ENCODE peak calls at places on chromosome 13, in eight cellular contexts. E, T, P, Z, S, L, Q and N are unnamed samples.

GRCh38 chr13:39263033-39263432 is 224.8 kb downstream of the NHLRC3 start:
- DNase-seq in L (peak; percentile 69), P (no peak), T (no peak), S (no peak), Q (peak; percentile 54), E (no peak), Z (peak; percentile 52), N (peak; percentile 22)

GRCh38 chr13:91311491-91311890 is 36.0 kb upstream of the MIR17HG start:
- DNase-seq in Z (no peak), S (no peak), T (no peak), Q (no peak), E (no peak), L (no peak), P (no peak), N (no peak)

GRCh38 chr13:40336228-40337221 is 329.9 kb downstream of the FOXO1 start:
- DNase-seq in T (no peak), Z (no peak), L (no peak), S (no peak), P (no peak), E (no peak), Q (no peak), N (no peak)

GRCh38 chr13:93740334-93740733 is 513.7 kb downstream of the GPC6 start:
- DNase-seq in P (no peak), Q (no peak), S (no peak), E (no peak), T (no peak), Z (no peak), L (no peak), N (no peak)

GRCh38 chr13:23956106-23956505 is 58.8 kb upstream of the C1QTNF9B start:
- DNase-seq in E (no peak), S (no peak), P (no peak), Z (peak; percentile 41), L (no peak), T (no peak), Q (peak; percentile 52), N (no peak)

GRCh38 chr13:39586956-39587605 is 15.9 kb downstream of the LHFPL6 start:
- DNase-seq in P (no peak), L (no peak), S (no peak), Q (no peak), T (no peak), Z (no peak), E (no peak), N (no peak)

GRCh38 chr13:41597348-41598041 is 140.1 kb downstream of the RGCC start:
- DNase-seq in S (no peak), L (no peak), Q (no peak), P (no peak), E (no peak), T (no peak), Z (no peak), N (no peak)

GRCh38 chr13:40217675-40218074 is 448.8 kb downstream of the FOXO1 start:
- DNase-seq in L (no peak), T (no peak), E (no peak), S (no peak), Z (no peak), Q (no peak), P (no peak), N (no peak)

GRCh38 chr13:31409678-31410356 is 210.0 kb downstream of the B3GLCT start:
- DNase-seq in E (no peak), T (no peak), L (no peak), Z (peak; percentile 8), Q (no peak), P (no peak), S (no peak), N (no peak)

GRCh38 chr13:109764474-109765292 is 21.7 kb downstream of the IRS2 start:
- DNase-seq in S (no peak), P (no peak), Q (no peak), T (no peak), L (no peak), E (no peak), Z (no peak), N (no peak)

GRCh38 chr13:20851844-20852402 is 50.6 kb downstream of the XPO4 start:
- DNase-seq in P (no peak), S (no peak), T (no peak), Q (no peak), E (no peak), Z (no peak), L (no peak), N (no peak)

GRCh38 chr13:65943711-65944110 is 1286.4 kb downstream of the PCDH9 start:
- DNase-seq in T (peak; percentile 41), S (no peak), Z (peak; percentile 65), P (no peak), E (no peak), L (no peak), Q (no peak), N (no peak)

GRCh38 chr13:31725841-31726240 is 13.5 kb upstream of the RXFP2 start:
- DNase-seq in Z (no peak), E (no peak), T (no peak), S (no peak), P (no peak), L (no peak), Q (no peak), N (no peak)

GRCh38 chr13:43023244-43023931 is at the start of gene DNAJC15:
- DNase-seq in T (peak; percentile 63), Q (peak; percentile 86), P (peak; percentile 87), E (no peak), Z (peak; percentile 88), L (peak; percentile 93), S (peak; percentile 53), N (peak; percentile 56)

GRCh38 chr13:40388617-40389016 is 277.8 kb downstream of the FOXO1 start:
- DNase-seq in S (peak; percentile 69), L (no peak), Q (peak; percentile 96), T (no peak), Z (no peak), P (peak; percentile 76), E (no peak), N (peak; percentile 77)

GRCh38 chr13:113838711-113839201 is 25.1 kb downstream of the GAS6 start:
- DNase-seq in L (no peak), E (no peak), Z (no peak), Q (peak; percentile 42), P (no peak), S (no peak), T (no peak), N (no peak)
- H3K4me3 ChIP-seq in L (no peak overlapping the region), E (peak overlapping the region; percentile 27), Z (peak overlapping the region; percentile 51), Q (no peak overlapping the region), P (no peak overlapping the region), S (no peak overlapping the region), T (peak overlapping the region; percentile 57), N (no peak overlapping the region)

GRCh38 chr13:50001287-50001686 is 4.4 kb downstream of the TRIM13 start:
- DNase-seq in L (no peak), P (no peak), Q (no peak), Z (no peak), E (no peak), T (no peak), S (no peak), N (no peak)

GRCh38 chr13:49997935-49998334 is 1.1 kb downstream of the TRIM13 start:
- DNase-seq in E (no peak), Z (no peak), Q (no peak), L (no peak), T (no peak), P (no peak), S (no peak), N (no peak)

GRCh38 chr13:49996166-49996915 is 501 bp upstream of the TRIM13 start:
- DNase-seq in Q (peak; percentile 95), Z (peak; percentile 95), S (peak; percentile 84), L (peak; percentile 93), T (peak; percentile 85), P (peak; percentile 90), E (peak; percentile 61), N (no peak)

GRCh38 chr13:49996951-49997895 is at the start of gene TRIM13:
- DNase-seq in Q (peak; percentile 94), L (peak; percentile 91), S (peak; percentile 75), E (peak; percentile 63), T (peak; percentile 72), Z (peak; percentile 92), P (peak; percentile 90), N (peak; percentile 67)

DNA sequence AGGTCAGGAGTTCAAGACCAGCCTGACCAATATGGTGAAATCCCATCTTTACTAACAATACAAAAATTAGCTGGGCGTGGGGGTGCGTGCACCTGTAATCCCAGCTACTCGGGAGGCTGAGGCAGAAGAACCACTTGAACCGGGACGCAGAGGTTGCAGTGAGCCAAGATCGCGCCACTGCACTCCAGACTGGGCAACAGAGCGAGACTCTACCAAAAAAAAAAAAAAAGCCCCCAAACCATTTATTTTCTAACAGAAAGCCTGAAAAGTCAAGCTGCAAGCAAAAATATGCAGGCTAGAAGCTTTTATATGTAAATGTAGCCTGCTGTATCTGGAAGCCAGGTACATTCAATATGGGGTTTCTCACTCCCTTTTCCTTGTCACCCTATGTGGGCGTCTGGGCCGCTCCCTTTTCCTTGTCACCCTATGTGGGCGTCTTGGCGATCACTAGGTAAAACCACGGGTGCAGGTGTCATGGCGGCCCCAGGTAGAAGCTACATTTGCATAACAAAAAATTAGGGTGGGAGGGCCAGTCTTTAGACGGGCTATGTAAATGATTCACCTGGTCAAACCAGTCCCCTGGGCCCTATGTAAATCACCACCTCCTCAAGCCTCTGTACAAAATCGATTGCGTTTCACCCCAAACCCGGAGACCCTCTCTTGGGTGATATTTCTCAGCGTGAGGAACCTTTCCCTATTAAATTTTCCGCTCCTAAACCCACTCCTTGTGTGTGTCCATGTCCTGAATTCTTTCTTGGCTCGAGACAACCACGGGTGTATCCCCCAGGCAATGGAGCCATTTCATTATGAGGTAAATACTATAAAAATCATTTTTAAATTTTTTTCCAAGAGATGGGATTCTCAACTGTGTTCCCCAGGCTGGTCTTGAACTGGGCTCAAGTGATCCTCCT is 2.1 kb downstream of the TRIM13 start:
- DNase-seq in T (no peak), S (no peak), Q (peak; percentile 20), E (no peak), Z (no peak), L (no peak), P (no peak), N (no peak)
- H3K4me3 ChIP-seq in T (no peak overlapping the region), S (no peak overlapping the region), Q (peak overlapping the region; percentile 70), E (no peak overlapping the region), Z (peak overlapping the region; percentile 86), L (no peak overlapping the region), P (no peak overlapping the region), N (peak overlapping the region; percentile 74)

DNA sequence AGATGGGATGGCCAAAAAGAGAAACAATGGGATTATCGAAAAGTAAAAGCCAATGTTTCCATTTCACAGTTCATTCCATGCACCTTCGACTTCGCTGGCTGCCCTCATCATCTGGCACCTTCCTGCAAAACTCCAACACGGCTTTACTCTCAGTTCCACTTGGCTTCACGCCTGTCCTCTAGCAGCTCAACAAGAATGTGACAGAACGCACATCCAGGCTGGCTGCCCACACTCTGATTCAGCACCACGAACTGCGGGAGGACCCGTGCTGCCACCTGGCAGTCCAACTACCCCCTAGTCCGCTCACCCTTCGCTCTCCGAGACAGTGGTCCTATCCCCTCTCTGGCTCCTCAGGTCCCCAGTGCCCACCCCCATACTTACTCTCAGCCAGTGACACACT is 11.7 kb downstream of the ATP7B start:
- DNase-seq in S (no peak), Q (no peak), Z (no peak), L (peak; percentile 81), T (no peak), P (no peak), E (no peak), N (no peak)
- H3K4me3 ChIP-seq in S (no peak overlapping the region), Q (no peak overlapping the region), Z (no peak overlapping the region), L (no peak overlapping the region), T (no peak overlapping the region), P (no peak overlapping the region), E (no peak overlapping the region), N (no peak overlapping the region)

DNA sequence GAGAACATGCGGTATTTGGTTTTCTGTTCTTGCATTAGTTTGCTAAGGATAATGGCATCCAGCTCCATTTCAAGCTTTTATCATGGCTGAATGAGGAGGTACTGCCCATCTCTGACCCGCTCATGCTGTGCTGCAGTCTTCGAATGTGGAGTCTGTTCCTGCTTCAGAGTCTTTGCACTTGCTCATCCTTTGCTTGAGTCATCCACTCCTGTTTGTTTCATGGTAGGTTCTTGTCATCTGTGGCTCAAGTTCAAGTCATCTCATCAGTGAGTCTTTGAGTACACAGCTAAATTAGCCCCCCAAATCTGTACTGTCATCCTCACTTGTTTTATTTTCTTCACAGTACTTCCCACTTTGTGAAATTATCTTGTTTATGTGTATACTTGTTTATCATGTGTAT is 5.4 kb downstream of the UCHL3 start:
- DNase-seq in Q (no peak), S (no peak), E (no peak), L (no peak), Z (no peak), T (no peak), P (no peak), N (no peak)
- H3K4me3 ChIP-seq in Q (no peak overlapping the region), S (no peak overlapping the region), E (no peak overlapping the region), L (no peak overlapping the region), Z (no peak overlapping the region), T (no peak overlapping the region), P (no peak overlapping the region), N (no peak overlapping the region)